ENCODE peak calls at places on chromosomes 5 and 9, in four cellular contexts. Z is H1, N is K562, D is HepG2. Q is an unnamed sample.

GRCh38 chr9:88258587-88258986 is 120.3 kb upstream of the SPATA31C2 start:
- DNase-seq in Z (no peak), N (no peak), D (no peak), Q (no peak)

GRCh38 chr5:69489246-69489645 is 3.3 kb upstream of the OCLN start:
- DNase-seq in Z (no peak), N (no peak), D (no peak), Q (no peak)

GRCh38 chr5:107149243-107149642 is 521.5 kb downstream of the EFNA5 start:
- DNase-seq in Z (no peak), N (no peak), D (no peak), Q (no peak)

GRCh38 chr9:129278391-129279237 is 100.6 kb upstream of the IER5L start:
- DNase-seq in Z (no peak), N (peak; percentile 54), D (no peak), Q (peak; percentile 76)

GRCh38 chr5:132023258-132024116 is 12.0 kb upstream of the ACSL6 start:
- DNase-seq in Z (no peak), N (no peak), D (no peak), Q (no peak)

GRCh38 chr5:1564182-1564748 is 40.5 kb upstream of the LPCAT1 start:
- DNase-seq in Z (no peak), N (no peak), D (peak; percentile 84), Q (no peak)

GRCh38 chr9:121774715-121775613 is 123.5 kb downstream of the DAB2IP start:
- DNase-seq in Z (no peak), N (no peak), D (no peak), Q (no peak)

GRCh38 chr5:101080485-101081240 is 177.6 kb upstream of the ST8SIA4 start:
- DNase-seq in Z (no peak), N (no peak), D (no peak), Q (no peak)

GRCh38 chr9:90878562-90878961 is 76.9 kb downstream of the SYK start:
- DNase-seq in Z (no peak), N (no peak), D (no peak), Q (no peak)
- TF ChIP-seq USF2 in Z (no peak), N (no peak), D (no peak), Q (no peak)

DNA sequence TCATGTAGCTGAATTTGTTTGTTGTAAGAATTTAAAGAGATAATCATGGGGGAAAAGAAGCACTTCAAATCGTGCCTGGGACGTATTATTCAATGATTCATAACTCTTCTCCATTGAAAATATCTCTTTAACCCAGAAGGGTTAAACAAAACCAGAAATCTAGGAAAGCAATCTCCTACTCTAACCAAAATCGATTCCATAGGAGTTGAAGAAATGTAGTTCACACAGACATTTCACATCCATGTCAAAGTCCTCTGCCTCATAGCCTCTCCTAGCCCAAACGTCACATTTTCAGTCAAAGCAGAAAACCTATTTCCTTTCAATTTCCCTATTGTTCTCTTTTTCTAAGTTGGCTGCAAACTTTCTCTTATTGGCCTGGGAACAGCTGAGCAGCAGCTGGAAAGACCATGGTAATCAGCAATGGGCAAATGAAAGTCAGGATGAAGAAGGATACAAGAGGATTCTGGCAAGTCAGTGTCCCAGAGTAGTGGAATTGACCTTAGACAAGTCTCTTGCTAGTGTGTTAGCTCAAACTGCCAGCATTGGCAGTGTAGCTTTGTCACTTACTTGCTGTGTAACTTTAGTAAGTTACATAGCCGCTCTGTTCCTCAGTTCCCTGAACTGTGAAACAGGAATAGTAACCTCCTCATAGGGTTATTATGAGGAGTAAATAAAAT is 3.8 kb downstream of the ALDH1A1 start:
- DNase-seq in Z (no peak), N (no peak), D (no peak), Q (peak; percentile 73)
- TF ChIP-seq PHF8 in Z (no peak), N (no peak), D (no peak), Q (no peak)

GRCh38 chr5:168710706-168711105 is 131.5 kb upstream of the PANK3 start:
- DNase-seq in Z (no peak), N (no peak), D (no peak), Q (no peak)

GRCh38 chr5:168705321-168705720 is 126.2 kb upstream of the PANK3 start:
- DNase-seq in Z (no peak), N (no peak), D (no peak), Q (no peak)

GRCh38 chr5:168707646-168708300 is 128.6 kb upstream of the PANK3 start:
- DNase-seq in Z (no peak), N (no peak), D (no peak), Q (no peak)

GRCh38 chr5:168706655-168707069 is 127.5 kb upstream of the PANK3 start:
- DNase-seq in Z (peak; percentile 9), N (no peak), D (peak; percentile 25), Q (peak; percentile 49)

DNA sequence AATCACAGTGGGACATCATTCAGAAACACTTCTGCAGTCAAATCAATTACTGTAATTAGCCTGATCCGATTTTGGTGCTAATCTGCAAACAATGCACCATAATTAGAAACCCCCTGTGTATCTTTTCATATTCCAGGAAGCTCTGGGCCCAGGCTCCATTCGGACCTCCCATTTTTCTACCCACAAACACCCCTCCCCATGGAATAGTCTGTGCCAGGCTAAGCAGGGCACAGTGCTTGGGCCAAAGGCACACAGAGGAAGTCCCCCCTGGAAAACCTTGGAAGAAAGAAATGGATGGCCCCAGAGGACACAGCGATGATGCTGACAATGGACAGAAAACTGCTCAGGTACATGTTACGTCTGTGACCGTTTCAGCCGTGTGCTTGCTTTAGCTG is 129.1 kb upstream of the PANK3 start:
- DNase-seq in Z (no peak), N (no peak), D (no peak), Q (no peak)
- TF ChIP-seq USF2 in Z (no peak), N (no peak), D (no peak), Q (no peak)

GRCh38 chr9:133122167-133122550 is 1.1 kb upstream of the RALGDS start:
- DNase-seq in Z (no peak), N (no peak), D (no peak), Q (no peak)
- TF ChIP-seq PHF8 in Z (no peak), N (no peak), D (no peak), Q (no peak)

GRCh38 chr9:13215791-13216554 is 63.5 kb downstream of the MPDZ start:
- DNase-seq in Z (no peak), N (no peak), D (no peak), Q (no peak)

GRCh38 chr9:13213998-13214397 is 65.5 kb downstream of the MPDZ start:
- DNase-seq in Z (no peak), N (no peak), D (no peak), Q (no peak)

GRCh38 chr9:13209498-13209897 is 70.0 kb downstream of the MPDZ start:
- DNase-seq in Z (no peak), N (no peak), D (no peak), Q (no peak)

DNA sequence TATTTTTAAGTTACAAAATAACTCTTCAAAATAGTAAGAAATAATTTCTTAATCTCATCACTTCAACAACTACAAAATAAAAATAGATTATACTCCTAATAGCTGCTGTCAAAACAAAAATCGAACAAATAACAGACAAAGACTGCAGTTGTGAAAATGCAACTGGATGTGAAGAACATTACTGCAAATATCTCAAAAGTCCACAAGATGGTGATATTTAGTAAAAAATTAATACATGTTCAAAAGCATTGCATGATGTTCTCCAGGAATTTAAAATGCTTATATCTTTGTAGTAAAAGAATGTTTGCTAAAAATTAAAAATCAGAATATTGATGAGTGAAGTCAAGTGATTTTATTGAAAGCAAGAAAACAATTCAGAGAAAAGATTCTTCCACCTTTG is 66.2 kb downstream of the MPDZ start:
- DNase-seq in Z (no peak), N (no peak), D (peak; percentile 3), Q (peak; percentile 21)
- TF ChIP-seq USF2 in Z (no peak), N (no peak), D (no peak), Q (no peak)

DNA sequence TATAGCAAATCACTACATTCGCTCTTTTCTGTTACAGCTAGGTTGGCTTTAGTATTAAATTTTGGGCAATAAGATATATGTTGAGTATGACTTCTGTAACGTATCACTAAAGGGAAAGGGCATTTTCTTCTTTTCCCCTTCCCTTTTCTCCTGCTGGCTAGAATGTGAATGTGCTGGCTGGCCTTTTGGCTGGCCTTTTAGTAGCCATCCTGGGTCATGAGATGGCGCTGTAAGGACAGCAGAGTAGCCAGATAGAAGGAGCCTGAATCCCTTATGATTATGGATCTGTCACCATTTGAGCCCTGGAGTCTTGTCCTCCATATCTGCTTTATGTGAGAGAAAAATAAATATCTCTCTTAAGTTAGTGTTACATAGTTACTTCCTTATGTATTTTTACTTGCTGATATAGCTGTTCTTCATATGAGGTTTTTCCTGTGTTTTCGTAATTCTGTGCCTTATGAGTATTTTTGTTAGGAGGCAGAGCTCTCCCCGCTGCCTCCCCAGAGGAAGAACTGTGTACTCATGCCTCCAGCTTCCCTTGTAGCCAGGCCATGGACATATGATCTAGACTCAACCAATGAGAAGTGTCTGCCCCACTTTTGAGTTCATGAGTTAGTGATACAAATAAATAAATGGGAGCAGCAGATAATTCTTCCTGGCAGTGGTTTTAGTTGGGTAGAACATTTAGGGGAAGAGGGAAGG is 65.9 kb downstream of the NDUFAF2 start:
- DNase-seq in Z (peak; percentile 13), N (peak; percentile 24), D (peak; percentile 8), Q (peak; percentile 14)
- TF ChIP-seq PHF8 in Z (no peak), N (no peak), D (no peak), Q (no peak)

GRCh38 chr5:145750194-145750593 is 84.9 kb downstream of the PRELID2 start:
- DNase-seq in Z (no peak), N (no peak), D (no peak), Q (no peak)

GRCh38 chr5:145752947-145753346 is 82.2 kb downstream of the PRELID2 start:
- DNase-seq in Z (no peak), N (no peak), D (no peak), Q (no peak)

GRCh38 chr5:145752534-145752933 is 82.6 kb downstream of the PRELID2 start:
- DNase-seq in Z (no peak), N (no peak), D (no peak), Q (no peak)
- TF ChIP-seq USF2 in Z (no peak), N (no peak), D (no peak), Q (no peak)

GRCh38 chr9:93575706-93576295 is 583 bp upstream of the PHF2 start:
- DNase-seq in Z (no peak), N (peak; percentile 83), D (no peak), Q (peak; percentile 59)

GRCh38 chr9:93577940-93578682 is 1.7 kb downstream of the PHF2 start:
- DNase-seq in Z (no peak), N (no peak), D (no peak), Q (no peak)

GRCh38 chr9:93574900-93575705 is 1.3 kb upstream of the PHF2 start:
- DNase-seq in Z (no peak), N (no peak), D (no peak), Q (no peak)

GRCh38 chr9:93577045-93577939 is 908 bp downstream of the PHF2 start:
- DNase-seq in Z (no peak), N (peak; percentile 66), D (no peak), Q (peak; percentile 23)

DNA sequence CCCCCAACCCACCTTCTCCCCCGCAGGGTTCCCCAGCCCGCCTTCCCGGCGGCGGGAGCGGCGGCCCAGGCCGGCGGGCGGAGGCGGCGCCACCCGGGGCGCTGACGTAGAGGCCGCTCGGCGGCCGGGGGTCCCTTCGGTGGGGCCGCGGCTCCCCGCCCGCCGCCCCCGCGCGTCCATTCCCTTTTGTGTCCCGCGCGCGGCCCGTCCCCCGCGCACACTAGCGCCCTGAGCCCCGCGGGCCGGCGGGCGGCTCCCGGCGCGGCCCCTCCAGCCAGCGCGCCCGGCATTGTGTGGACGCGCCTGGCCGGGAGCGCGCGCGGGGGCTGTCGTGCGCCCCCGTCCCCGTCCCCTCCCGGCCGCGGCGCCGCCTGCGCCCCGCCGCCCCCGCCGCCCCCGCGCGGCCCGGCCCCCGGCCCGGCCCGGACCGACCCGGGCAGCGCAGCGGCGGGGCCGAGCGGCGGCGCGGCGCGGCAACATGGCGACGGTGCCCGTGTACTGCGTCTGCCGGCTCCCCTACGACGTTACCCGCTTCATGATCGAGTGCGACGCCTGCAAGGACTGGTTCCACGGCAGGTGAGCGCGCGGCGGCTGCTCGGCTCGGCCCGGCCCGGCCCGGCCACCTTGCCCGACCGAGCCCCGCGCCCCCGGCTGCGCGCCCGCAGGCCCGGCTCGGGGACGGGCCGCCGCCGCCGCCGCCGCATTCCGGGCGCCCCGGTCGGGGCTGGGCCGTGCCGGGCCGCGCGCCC is at the start of gene PHF2:
- DNase-seq in Z (no peak), N (peak; percentile 86), D (no peak), Q (no peak)
- TF ChIP-seq PHF8 in Z (peak; percentile 47), N (peak; percentile 69), D (no peak), Q (no peak)

Q was measured in A549.